ENCODE peak calls at places on chromosomes 3 and 15, in four cellular contexts. S is HepG2, B is K562, W is GM12878. L is an unnamed sample. For H3K36me3, the result is how much of the 10 kb centered on the place peaks cover.

GRCh38 chr3:152270145-152270870 is 1.6 kb downstream of the MBNL1 start:
- DNase-seq in S (peak), B (no peak), W (no peak), L (no peak)

GRCh38 chr15:38557855-38558713 is 6.5 kb downstream of the RASGRP1 start:
- DNase-seq in S (no peak), B (no peak), W (no peak), L (no peak)

GRCh38 chr3:119352235-119352634 is 58.1 kb downstream of the ARHGAP31 start:
- DNase-seq in S (no peak), B (no peak), W (peak), L (no peak)

GRCh38 chr3:138594150-138594934 is at the start of gene CEP70:
- DNase-seq in S (peak), B (peak), W (peak), L (peak)

GRCh38 chr3:22729981-22730380 is 473.1 kb upstream of the UBE2E2 start:
- DNase-seq in S (no peak), B (no peak), W (no peak), L (peak)

GRCh38 chr3:151871639-151872468 is 1.6 kb upstream of the SUCNR1 start:
- DNase-seq in S (no peak), B (peak), W (peak), L (no peak)

GRCh38 chr15:31298707-31299172 is 27.9 kb upstream of the KLF13 start:
- DNase-seq in S (no peak), B (peak), W (no peak), L (no peak)

GRCh38 chr3:46926039-46926438 is 48.5 kb downstream of the PTH1R start:
- DNase-seq in S (no peak), B (no peak), W (no peak), L (no peak)

GRCh38 chr3:179156775-179157174 is 8.6 kb downstream of the PIK3CA start:
- DNase-seq in S (no peak), B (no peak), W (no peak), L (no peak)

GRCh38 chr3:52444860-52445793 is at the start of gene SEMA3G:
- DNase-seq in S (peak), B (peak), W (no peak), L (peak)

GRCh38 chr15:88637841-88638625 is 783 bp upstream of the ISG20 start:
- DNase-seq in S (peak), B (no peak), W (no peak), L (no peak)

GRCh38 chr3:118987466-118987865 is 47.2 kb downstream of the IGSF11 start:
- DNase-seq in S (no peak), B (no peak), W (no peak), L (no peak)

GRCh38 chr3:150132101-150132749 is 161.5 kb upstream of the PFN2 start:
- DNase-seq in S (no peak), B (no peak), W (no peak), L (no peak)

GRCh38 chr3:172082269-172082668 is 42.9 kb downstream of the FNDC3B start:
- DNase-seq in S (peak), B (no peak), W (no peak), L (no peak)

GRCh38 chr3:46361408-46362283 is 7.7 kb downstream of the CCR2 start:
- DNase-seq in S (no peak), B (no peak), W (no peak), L (no peak)

GRCh38 chr3:48532271-48532973 is 24.2 kb downstream of the PFKFB4 start:
- DNase-seq in S (no peak), B (no peak), W (no peak), L (no peak)

GRCh38 chr3:48536787-48537186 is 19.8 kb downstream of the PFKFB4 start:
- DNase-seq in S (no peak), B (no peak), W (no peak), L (no peak)

GRCh38 chr3:48535578-48535977 is 21.0 kb downstream of the PFKFB4 start:
- DNase-seq in S (no peak), B (no peak), W (no peak), L (no peak)

GRCh38 chr3:48536116-48536515 is 20.5 kb downstream of the PFKFB4 start:
- DNase-seq in S (no peak), B (no peak), W (no peak), L (no peak)

DNA sequence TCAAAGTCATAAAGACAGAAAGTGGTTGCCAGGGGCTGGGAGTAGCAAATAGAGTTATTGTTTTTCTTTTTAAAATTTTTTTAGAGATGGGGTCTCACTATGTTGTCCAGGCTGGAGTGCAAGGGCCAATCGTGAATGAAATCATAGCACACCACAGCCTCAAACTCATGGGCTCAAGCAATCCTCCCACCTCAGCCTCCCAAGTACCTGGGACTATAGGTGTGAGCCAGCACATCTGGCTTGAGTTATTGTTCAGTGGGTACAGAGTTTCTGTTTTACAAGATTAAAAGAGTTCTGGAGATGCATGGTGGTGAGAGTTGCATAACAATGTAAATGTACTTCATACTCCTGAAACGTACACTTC is 23.6 kb downstream of the PFKFB4 start:
- DNase-seq in S (no peak), B (no peak), W (no peak), L (no peak)
- H3K36me3 ChIP-seq in S (half or more), B (half or more), W (under half), L (under half)

GRCh38 chr3:116188231-116188785 is 257.0 kb downstream of the LSAMP start:
- DNase-seq in S (no peak), B (no peak), W (no peak), L (no peak)

GRCh38 chr3:116198087-116198486 is 247.2 kb downstream of the LSAMP start:
- DNase-seq in S (no peak), B (no peak), W (no peak), L (no peak)

GRCh38 chr3:116190095-116190494 is 255.2 kb downstream of the LSAMP start:
- DNase-seq in S (no peak), B (no peak), W (no peak), L (no peak)

GRCh38 chr3:116192464-116192863 is 252.8 kb downstream of the LSAMP start:
- DNase-seq in S (no peak), B (no peak), W (no peak), L (no peak)
- TF ChIP-seq JUNB in S (no peak), B (no peak), W (no peak), L (no peak)

GRCh38 chr3:141440942-141441341 is 45.9 kb upstream of the RASA2 start:
- DNase-seq in S (no peak), B (no peak), W (no peak), L (no peak)
- H3K36me3 ChIP-seq in S (half or more), B (under half), W (under half), L (under half)

DNA sequence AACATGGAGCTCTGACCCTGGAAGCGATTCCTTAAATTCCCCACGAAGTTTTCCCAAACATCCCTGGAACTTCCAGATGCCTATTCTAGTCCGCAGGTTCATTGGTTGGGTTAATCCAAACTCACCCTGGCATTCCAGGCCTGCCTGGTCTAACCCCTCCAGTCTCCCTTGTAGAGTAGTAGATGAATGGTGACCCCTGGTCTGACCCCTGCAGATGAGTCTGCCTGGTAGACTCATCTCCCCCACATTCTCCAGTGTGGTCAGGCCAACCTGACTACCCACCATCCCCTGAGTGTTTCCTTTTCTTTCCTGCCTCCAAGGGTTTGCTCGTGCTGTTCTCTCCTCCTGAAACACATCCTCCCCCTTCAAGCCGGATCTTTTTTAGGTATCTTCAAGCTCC is 10.8 kb upstream of the HRH1 start:
- DNase-seq in S (no peak), B (no peak), W (no peak), L (no peak)
- TF ChIP-seq JUNB in S (no peak), B (no peak), W (no peak), L (no peak)

DNA sequence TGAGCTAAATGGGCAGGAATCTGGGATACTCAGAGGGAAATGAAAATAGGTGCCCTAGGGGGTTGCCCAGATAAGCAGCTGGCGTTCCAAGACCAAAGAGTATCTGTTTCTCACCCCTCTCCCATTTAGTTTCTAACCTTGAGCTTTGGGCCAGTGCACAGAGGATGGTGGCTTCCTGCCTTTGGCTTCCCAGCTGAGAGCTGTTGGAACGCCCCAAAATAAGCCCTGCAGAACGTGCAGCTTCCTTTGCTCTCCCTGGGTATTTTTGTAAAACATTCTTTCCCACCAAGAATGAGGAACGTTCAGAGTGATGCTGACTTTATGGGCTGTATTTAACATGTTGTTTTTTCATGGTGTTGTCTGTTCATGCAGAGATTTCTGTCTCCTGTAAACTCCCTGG is 63.7 kb downstream of the LPP start:
- DNase-seq in S (no peak), B (no peak), W (no peak), L (no peak)
- H3K36me3 ChIP-seq in S (under half), B (under half), W (under half), L (under half)

DNA sequence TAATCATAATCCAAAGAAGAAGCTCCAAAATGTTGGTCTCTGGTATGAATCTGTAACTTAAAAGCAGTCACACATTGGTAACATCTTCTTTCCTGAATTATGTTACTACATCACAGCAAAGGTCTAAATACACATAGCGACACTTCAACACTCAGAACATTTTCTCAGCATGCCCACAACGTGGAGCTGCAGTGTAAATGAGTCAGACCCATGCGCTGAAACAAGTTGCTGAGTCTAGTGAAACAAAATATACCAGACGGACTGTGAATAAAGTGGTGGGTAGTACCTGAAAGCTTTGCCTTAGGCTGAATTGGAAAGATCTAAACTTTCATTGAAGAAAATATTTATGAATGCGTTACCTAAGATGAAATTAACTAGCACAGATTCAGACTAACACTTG is 33.2 kb upstream of the GOLGA8B start:
- DNase-seq in S (peak), B (peak), W (no peak), L (peak)
- TF ChIP-seq JUNB in S (no peak), B (no peak), W (no peak), L (no peak)

GRCh38 chr3:170274641-170275040 is 52.4 kb downstream of the PRKCI start:
- DNase-seq in S (no peak), B (no peak), W (no peak), L (no peak)

GRCh38 chr3:170275832-170276231 is 53.6 kb downstream of the PRKCI start:
- DNase-seq in S (no peak), B (no peak), W (no peak), L (no peak)

GRCh38 chr3:170278632-170279031 is 56.4 kb downstream of the PRKCI start:
- DNase-seq in S (no peak), B (no peak), W (no peak), L (no peak)

GRCh38 chr3:170277833-170278586 is 55.8 kb downstream of the PRKCI start:
- DNase-seq in S (no peak), B (no peak), W (no peak), L (no peak)
- H3K36me3 ChIP-seq in S (under half), B (under half), W (under half), L (under half)

DNA sequence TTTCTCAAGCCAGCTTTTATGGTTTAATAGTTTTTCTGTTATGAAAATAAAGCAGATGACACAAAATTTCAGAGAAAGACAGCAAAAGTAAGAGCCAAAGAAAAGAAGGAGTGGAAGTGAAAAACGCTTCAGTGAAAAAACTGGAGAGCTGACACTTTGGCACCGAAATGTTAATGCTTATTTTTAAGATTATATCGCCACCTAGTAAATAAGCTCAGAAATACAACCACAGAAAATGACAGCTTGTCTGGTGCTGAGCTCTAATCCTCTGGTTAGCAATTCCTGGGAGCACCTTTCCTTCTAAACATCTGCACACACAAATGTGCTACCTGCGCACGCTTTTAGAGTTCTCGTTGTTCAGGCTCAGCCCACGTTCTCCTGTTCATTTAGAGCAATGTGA is 101.7 kb downstream of the ZPLD1 start:
- DNase-seq in S (peak), B (no peak), W (no peak), L (peak)
- TF ChIP-seq JUNB in S (no peak), B (no peak), W (no peak), L (no peak)

GRCh38 chr3:100361897-100362296 is 27.3 kb downstream of the NIT2 start:
- DNase-seq in S (no peak), B (no peak), W (no peak), L (no peak)
- H3K36me3 ChIP-seq in S (under half), B (under half), W (under half), L (under half)